ENCODE peak calls at places on chromosomes 6 and 20, in ten cellular contexts. O, V, W, K, C, Y, H, F, P and S are unnamed samples.

GRCh38 chr6:7528565-7528964 is 12.9 kb upstream of the DSP start:
- DNase-seq in V (peak; percentile 48), C (no peak), H (no peak), O (no peak), W (no peak), K (no peak), Y (no peak), F (no peak), P (peak; percentile 32), S (peak; percentile 25)

GRCh38 chr6:157813191-157813590 is 9.9 kb upstream of the SNX9 start:
- DNase-seq in O (peak; percentile 54), C (no peak), Y (no peak), H (peak; percentile 80), K (no peak), F (peak; percentile 55), P (peak; percentile 45), W (no peak), V (no peak), S (no peak)

GRCh38 chr6:75117701-75118100 is 88.2 kb downstream of the COL12A1 start:
- DNase-seq in V (no peak), W (no peak), H (no peak), O (no peak), K (no peak), C (no peak), F (no peak), Y (no peak), P (no peak), S (no peak)

GRCh38 chr6:170063851-170064617 is 226.8 kb downstream of the DLL1 start:
- DNase-seq in P (no peak), V (no peak), H (peak; percentile 11), C (peak; percentile 34), Y (no peak), K (no peak), O (no peak), W (no peak), F (no peak), S (no peak)

GRCh38 chr6:5308066-5308465 is 46.8 kb downstream of the FARS2 start:
- DNase-seq in K (no peak), F (no peak), V (no peak), W (peak; percentile 31), H (no peak), P (no peak), C (no peak), O (no peak), Y (no peak), S (no peak)

GRCh38 chr20:7399114-7399513 is 541.1 kb downstream of the HAO1 start:
- DNase-seq in C (no peak), K (no peak), F (no peak), P (no peak), O (no peak), V (no peak), W (no peak), H (no peak), Y (no peak), S (peak; percentile 6)

GRCh38 chr20:51386586-51386985 is 155.9 kb downstream of the NFATC2 start:
- DNase-seq in K (no peak), C (no peak), O (no peak), W (no peak), H (no peak), P (no peak), Y (no peak), F (no peak), V (no peak), S (no peak)

GRCh38 chr20:35271904-35272303 is 6.0 kb downstream of the MMP24OS start:
- DNase-seq in W (no peak), Y (no peak), C (no peak), O (no peak), H (no peak), F (no peak), V (no peak), K (no peak), P (no peak), S (peak; percentile 41)

GRCh38 chr6:1325471-1326309 is 13.8 kb downstream of the FOXQ1 start:
- DNase-seq in V (peak; percentile 91), K (no peak), P (peak; percentile 40), C (no peak), O (no peak), W (no peak), H (no peak), Y (no peak), F (no peak), S (peak; percentile 64)

GRCh38 chr6:77440206-77440976 is 22.9 kb downstream of the HTR1B start:
- DNase-seq in F (no peak), H (no peak), Y (no peak), V (no peak), P (no peak), W (no peak), K (no peak), C (no peak), O (no peak), S (no peak)

GRCh38 chr6:31575335-31575901 is at the start of gene TNF:
- DNase-seq in Y (no peak), F (peak; percentile 60), K (no peak), V (no peak), C (no peak), W (no peak), O (peak; percentile 61), H (peak; percentile 58), P (peak; percentile 20), S (no peak)

GRCh38 chr6:107713214-107713962 is 110.7 kb downstream of the SCML4 start:
- DNase-seq in V (no peak), P (no peak), Y (no peak), O (no peak), F (no peak), C (no peak), H (no peak), W (no peak), K (no peak), S (peak; percentile 25)

DNA sequence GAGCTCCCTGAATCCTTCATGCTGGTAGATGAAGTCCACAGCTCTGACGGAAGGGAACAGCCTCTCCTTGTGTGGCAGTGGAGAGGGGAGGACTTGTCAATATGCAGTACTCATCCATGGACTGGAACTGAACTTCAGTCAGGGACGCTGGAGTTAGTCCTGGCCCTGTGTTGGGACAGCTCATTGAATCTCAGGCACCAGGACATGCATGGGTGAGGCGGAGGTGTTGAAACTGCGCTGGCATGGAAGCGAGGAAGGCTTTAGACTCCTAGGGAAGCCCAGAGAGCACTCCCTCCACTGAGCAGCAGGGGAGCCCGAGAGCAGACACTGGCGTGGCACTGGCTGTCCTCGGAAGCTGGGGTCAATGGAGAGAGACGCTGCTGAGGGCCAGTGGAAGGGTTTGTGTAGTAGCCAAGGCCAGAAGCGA is 161.3 kb upstream of the GGTLC1 start:
- DNase-seq in K (no peak), W (peak; percentile 68), Y (peak; percentile 67), O (no peak), H (no peak), P (no peak), V (no peak), F (peak; percentile 64), C (peak; percentile 72), S (no peak)
- TF ChIP-seq CTCF in K (no peak), W (peak; percentile 52), Y (peak; percentile 45), O (peak; percentile 4), H (no peak), P (no peak), V (peak; percentile 19), F (peak; percentile 41), C (peak; percentile 64), S (peak; percentile 54)

DNA sequence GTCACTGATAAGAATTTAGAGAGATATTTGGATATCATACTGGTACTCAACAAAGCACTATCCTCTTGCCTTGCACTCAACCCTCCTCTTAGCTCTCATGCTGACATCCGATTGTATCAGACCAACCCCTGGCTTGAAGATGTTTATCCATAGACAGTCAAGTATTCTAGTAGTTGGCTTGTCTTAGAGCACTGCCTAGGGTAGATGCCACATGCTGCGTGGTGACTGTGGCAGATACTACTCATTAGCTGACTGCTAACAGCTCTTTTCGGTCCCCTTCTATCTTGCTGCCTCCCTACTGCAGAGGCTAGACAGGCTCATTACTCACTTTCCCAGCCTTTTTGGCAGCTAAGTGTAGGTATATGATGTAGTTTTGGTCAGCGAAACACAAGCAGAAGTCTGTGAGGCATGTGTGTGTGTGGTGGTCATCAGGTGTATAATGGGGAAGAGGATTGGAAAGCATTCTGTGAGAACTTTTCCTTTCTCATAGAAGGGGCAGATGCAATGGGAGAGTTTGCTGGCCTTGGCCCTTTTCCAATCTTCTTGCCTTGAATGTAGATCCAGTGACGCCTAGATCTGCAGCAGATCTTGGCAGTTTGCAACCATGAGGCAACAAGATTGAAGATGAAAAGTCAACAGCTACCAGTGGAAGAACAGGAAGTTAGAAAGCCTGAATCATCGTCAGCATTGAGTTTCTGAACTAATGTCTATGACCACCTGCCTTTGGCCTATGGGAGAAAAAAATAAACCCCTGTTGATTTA is 4.4 kb upstream of the IFNGR1 start:
- DNase-seq in H (peak; percentile 66), P (no peak), F (peak; percentile 53), Y (no peak), O (no peak), V (no peak), K (no peak), W (no peak), C (no peak), S (peak; percentile 90)
- TF ChIP-seq CTCF in H (no peak), P (no peak), F (no peak), Y (no peak), O (no peak), V (no peak), K (no peak), W (no peak), C (no peak), S (no peak)

GRCh38 chr6:82371799-82372508 is 8.3 kb downstream of the TPBG start:
- DNase-seq in K (no peak), C (no peak), Y (no peak), P (no peak), F (no peak), O (no peak), V (no peak), W (no peak), H (no peak), S (peak; percentile 69)

GRCh38 chr6:82372656-82373055 is 9.0 kb downstream of the TPBG start:
- DNase-seq in F (no peak), P (no peak), V (no peak), O (no peak), K (no peak), H (no peak), Y (no peak), C (no peak), W (no peak), S (no peak)

GRCh38 chr6:82370788-82371187 is 7.2 kb downstream of the TPBG start:
- DNase-seq in C (no peak), V (no peak), O (no peak), F (no peak), P (no peak), K (no peak), Y (no peak), W (peak; percentile 32), H (no peak), S (no peak)

GRCh38 chr6:82376636-82377035 is 13.0 kb downstream of the TPBG start:
- DNase-seq in F (no peak), Y (no peak), V (no peak), W (peak; percentile 13), C (no peak), H (no peak), O (no peak), P (no peak), K (no peak), S (no peak)

GRCh38 chr6:82374481-82374880 is 10.9 kb downstream of the TPBG start:
- DNase-seq in O (no peak), F (no peak), K (no peak), P (no peak), C (no peak), H (no peak), W (no peak), V (no peak), Y (no peak), S (no peak)
- TF ChIP-seq CTCF in O (no peak), F (no peak), K (no peak), P (no peak), C (no peak), H (no peak), W (peak; percentile 36), V (no peak), Y (no peak), S (no peak)

GRCh38 chr20:43508604-43509040 is 1.1 kb downstream of the L3MBTL1 start:
- DNase-seq in O (no peak), W (peak; percentile 93), Y (peak; percentile 13), F (no peak), K (no peak), H (no peak), V (no peak), P (no peak), C (no peak), S (no peak)
- TF ChIP-seq CTCF in O (no peak), W (no peak), Y (peak; percentile 41), F (no peak), K (no peak), H (no peak), V (no peak), P (no peak), C (no peak), S (no peak)